ENCODE peak calls at places on chromosomes 1 and 21, in ten cellular contexts. F, T, J, S, M, C, H, Q, E and P are unnamed samples.

GRCh38 chr1:231517076-231517475 is 11.4 kb upstream of the TSNAX start:
- DNase-seq in F (no peak), C (no peak), T (no peak), E (no peak), Q (no peak), J (no peak), H (peak), S (no peak), M (no peak), P (no peak)

GRCh38 chr1:39508857-39509305 is 17.4 kb downstream of the BMP8A start:
- DNase-seq in T (no peak), H (peak), F (no peak), J (no peak), E (no peak), C (no peak), Q (no peak), M (no peak), S (no peak), P (no peak)

GRCh38 chr1:20885121-20885520 is 98.0 kb upstream of the HP1BP3 start:
- DNase-seq in C (no peak), E (no peak), T (no peak), Q (no peak), H (peak), S (no peak), J (no peak), M (no peak), F (no peak), P (no peak)

GRCh38 chr21:42233067-42233981 is 14.4 kb downstream of the ABCG1 start:
- DNase-seq in H (peak), E (no peak), T (no peak), Q (peak), M (no peak), J (peak), F (peak), S (peak), C (peak), P (peak)

GRCh38 chr1:200410566-200410878 is 686 bp upstream of the ZNF281 start:
- DNase-seq in S (peak), Q (no peak), E (peak), F (peak), J (no peak), H (no peak), T (no peak), C (no peak), M (no peak), P (peak)

GRCh38 chr1:206469411-206469932 is 804 bp upstream of the IKBKE start:
- DNase-seq in J (no peak), E (peak), H (no peak), T (no peak), M (no peak), Q (no peak), C (no peak), S (peak), F (no peak), P (peak)

GRCh38 chr1:20610950-20611349 is 22.1 kb downstream of the CDA start:
- DNase-seq in H (no peak), C (no peak), Q (no peak), S (no peak), M (no peak), J (no peak), E (no peak), T (no peak), F (no peak), P (no peak)

GRCh38 chr1:64050601-64051000 is 152.8 kb upstream of the UBE2U start:
- DNase-seq in F (no peak), H (peak), J (no peak), T (no peak), S (no peak), E (no peak), Q (no peak), C (no peak), M (no peak), P (no peak)

GRCh38 chr1:204945565-204945977 is 74.9 kb downstream of the NFASC start:
- DNase-seq in M (no peak), F (no peak), T (no peak), H (peak), Q (no peak), S (no peak), E (no peak), C (no peak), J (no peak), P (no peak)

GRCh38 chr1:113255038-113255727 is 135.1 kb upstream of the MAGI3 start:
- DNase-seq in M (no peak), S (peak), E (no peak), F (no peak), Q (no peak), C (no peak), J (no peak), T (no peak), H (no peak), P (no peak)

GRCh38 chr1:925532-926421 is 2.1 kb downstream of the SAMD11 start:
- DNase-seq in F (no peak), M (no peak), E (no peak), S (no peak), C (no peak), H (peak), T (no peak), J (no peak), Q (no peak), P (no peak)

GRCh38 chr1:154745286-154745731 is 124.8 kb downstream of the KCNN3 start:
- DNase-seq in F (no peak), E (no peak), S (peak), M (no peak), J (peak), C (no peak), Q (peak), H (peak), T (no peak), P (no peak)

GRCh38 chr1:145922266-145922665 is 3.7 kb upstream of the PEX11B start:
- DNase-seq in M (no peak), S (no peak), H (peak), E (no peak), F (no peak), T (no peak), C (no peak), J (no peak), Q (no peak), P (no peak)

GRCh38 chr21:45965084-45965826 is 16.3 kb upstream of the COL6A1 start:
- DNase-seq in E (no peak), T (no peak), J (no peak), F (no peak), Q (peak), H (no peak), C (no peak), S (no peak), M (no peak), P (no peak)

GRCh38 chr1:3483801-3484444 is 29.5 kb downstream of the ARHGEF16 start:
- DNase-seq in Q (no peak), C (no peak), H (peak), E (peak), S (peak), F (peak), J (no peak), T (peak), M (no peak), P (peak)

GRCh38 chr21:29387598-29387997 is 88.9 kb downstream of the BACH1 start:
- DNase-seq in Q (no peak), M (no peak), E (no peak), F (no peak), J (no peak), T (no peak), S (no peak), H (no peak), C (no peak), P (no peak)

GRCh38 chr1:228515200-228515834 is 28.1 kb downstream of the RNF187 start:
- DNase-seq in T (peak), M (no peak), Q (no peak), S (no peak), E (peak), F (no peak), J (no peak), H (peak), C (no peak), P (peak)

GRCh38 chr1:185957441-185958363 is 223.5 kb downstream of the HMCN1 start:
- DNase-seq in T (no peak), Q (no peak), C (no peak), H (no peak), S (no peak), M (no peak), J (no peak), E (no peak), F (no peak), P (no peak)

GRCh38 chr1:92901699-92902405 is 59.4 kb downstream of the DIPK1A start:
- DNase-seq in Q (no peak), E (no peak), M (no peak), S (no peak), C (no peak), F (no peak), H (no peak), T (no peak), J (no peak), P (no peak)

GRCh38 chr1:32066489-32066873 is 6.3 kb upstream of the TMEM39B start:
- DNase-seq in T (no peak), M (no peak), C (peak), H (peak), E (peak), F (no peak), Q (peak), J (peak), S (peak), P (no peak)

GRCh38 chr1:109243221-109243620 is 6.1 kb upstream of the CELSR2 start:
- DNase-seq in T (no peak), S (no peak), C (no peak), Q (no peak), F (no peak), M (no peak), E (no peak), J (no peak), H (no peak), P (no peak)

GRCh38 chr1:244384066-244384465 is 67.6 kb downstream of the ADSS2 start:
- DNase-seq in Q (no peak), J (no peak), S (no peak), M (no peak), F (no peak), T (no peak), H (peak), C (no peak), E (no peak), P (no peak)

GRCh38 chr1:44620072-44620471 is 54.2 kb downstream of the TMEM53 start:
- DNase-seq in Q (no peak), J (no peak), T (no peak), M (no peak), E (no peak), F (no peak), H (no peak), S (no peak), C (no peak), P (no peak)
- TF ChIP-seq CTCF in Q (no peak), J (no peak), T (no peak), M (no peak), E (no peak), F (no peak), H (no peak), S (no peak), C (no peak), P (no peak)

DNA sequence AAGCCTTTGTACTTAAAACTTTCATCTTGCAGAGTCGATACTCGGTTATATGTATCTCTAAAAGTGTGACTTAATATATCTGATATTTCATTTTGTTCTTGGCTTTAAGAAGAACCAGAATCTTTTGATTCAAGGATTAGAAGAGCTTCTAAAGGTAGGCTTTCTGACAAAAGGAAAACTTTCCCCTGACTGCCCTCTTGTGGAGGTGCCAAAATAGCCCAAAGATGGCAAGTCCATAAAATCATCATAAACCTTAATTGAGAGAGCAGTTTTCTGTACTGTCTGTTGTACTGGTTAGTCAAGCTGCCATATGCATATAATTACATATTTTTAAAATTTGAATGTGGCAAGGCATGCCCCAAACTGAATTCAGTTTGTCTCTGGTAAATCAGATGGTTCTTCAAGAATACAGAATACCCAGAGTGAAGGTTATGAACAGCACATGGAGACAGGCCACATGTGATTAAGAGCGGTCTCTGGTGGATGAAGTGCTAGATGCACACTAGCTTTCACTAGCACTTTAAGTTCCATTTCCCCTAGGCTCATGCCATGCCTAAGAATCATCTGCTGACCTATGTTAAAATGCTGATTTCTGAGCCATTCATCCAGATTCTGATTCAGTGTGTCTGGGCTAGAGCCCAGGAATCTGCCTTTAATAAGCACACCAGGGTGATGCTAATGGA is 27.7 kb upstream of the ELAVL4 start:
- DNase-seq in Q (no peak), C (no peak), F (no peak), J (no peak), S (no peak), M (no peak), E (no peak), H (no peak), T (no peak), P (no peak)
- TF ChIP-seq CTCF in Q (no peak), C (no peak), F (peak), J (peak), S (peak), M (no peak), E (no peak), H (no peak), T (peak), P (peak)

GRCh38 chr1:86352096-86352495 is 44.0 kb downstream of the ODF2L start:
- DNase-seq in J (no peak), C (no peak), Q (no peak), F (no peak), S (no peak), T (no peak), H (peak), M (no peak), E (peak), P (no peak)

DNA sequence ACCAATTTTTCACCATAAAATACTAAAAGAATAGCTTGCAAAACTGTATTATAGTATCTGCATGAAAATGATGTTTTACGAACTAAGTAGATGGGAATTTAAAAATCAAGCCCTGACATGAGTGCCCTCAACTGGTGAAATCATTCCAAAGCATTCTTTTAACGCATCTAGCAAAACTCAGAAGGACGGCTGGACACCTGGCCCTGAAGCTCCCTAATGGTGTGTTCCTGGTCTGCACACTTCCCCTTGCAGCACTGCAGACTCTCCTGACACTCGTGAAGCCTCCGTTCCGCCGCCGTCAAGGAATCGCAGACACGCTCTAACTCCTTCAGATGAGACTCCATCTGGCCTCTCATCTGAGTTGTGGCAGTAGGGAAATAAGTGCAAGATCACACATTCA is 39.9 kb downstream of the ODF2L start:
- DNase-seq in J (no peak), M (no peak), T (no peak), F (no peak), S (no peak), Q (no peak), C (no peak), H (peak), E (no peak), P (no peak)
- TF ChIP-seq CTCF in J (peak), M (peak), T (no peak), F (peak), S (peak), Q (no peak), C (no peak), H (peak), E (no peak), P (peak)

DNA sequence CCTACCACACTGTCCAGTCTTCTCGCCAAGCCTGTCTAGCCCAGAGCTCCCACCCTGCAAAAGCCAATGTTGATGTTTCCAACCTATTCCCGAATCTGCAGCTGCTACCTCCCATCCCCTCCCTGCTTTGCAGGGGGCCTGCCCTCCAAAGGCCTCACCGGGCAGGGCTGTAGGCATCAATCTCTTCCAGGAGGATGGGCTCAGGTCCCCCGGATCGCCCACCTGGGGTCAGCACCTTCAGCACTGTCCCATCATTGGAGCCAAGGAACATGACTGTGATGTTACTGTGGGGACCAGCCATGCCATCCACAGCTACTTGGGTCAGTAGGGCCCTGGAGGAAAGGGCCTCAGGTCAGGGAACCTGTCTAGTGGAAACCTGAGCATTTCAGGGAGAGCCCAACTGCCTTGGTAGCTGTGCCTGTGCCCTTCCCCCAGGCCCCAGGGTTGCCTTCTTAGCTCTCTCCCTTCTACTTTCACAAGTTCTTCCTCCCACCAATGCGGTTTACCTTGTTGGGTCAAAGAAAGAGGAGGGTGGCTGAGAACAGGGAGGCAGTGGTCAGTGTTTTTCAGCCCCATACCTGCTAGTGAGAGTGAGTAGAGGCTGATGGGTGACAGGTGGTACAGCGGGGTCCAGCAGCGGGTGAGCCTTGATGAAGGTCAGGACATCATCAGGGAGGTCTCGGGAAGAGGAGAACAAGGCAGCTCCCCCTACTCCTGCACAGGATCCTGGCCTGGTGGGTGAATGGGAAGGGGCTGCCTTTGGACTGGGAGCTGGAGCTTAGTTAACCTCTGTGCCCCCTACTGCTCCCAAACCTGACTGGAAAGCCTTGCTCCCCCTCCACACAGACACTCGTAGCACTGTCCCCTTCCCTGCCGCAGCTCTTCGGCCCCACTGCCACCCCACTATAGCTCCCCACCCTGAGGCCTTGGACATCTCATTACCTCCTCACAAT is 10.7 kb downstream of the SEMA6C start:
- DNase-seq in E (no peak), J (no peak), T (no peak), M (no peak), Q (no peak), H (no peak), F (no peak), S (no peak), C (no peak), P (no peak)
- TF ChIP-seq CTCF in E (no peak), J (no peak), T (no peak), M (no peak), Q (no peak), H (no peak), F (peak), S (no peak), C (no peak), P (peak)

GRCh38 chr1:235203428-235203827 is 42.4 kb upstream of the RBM34 start:
- DNase-seq in Q (no peak), C (no peak), F (no peak), M (no peak), E (no peak), H (no peak), J (no peak), S (no peak), T (no peak), P (no peak)

GRCh38 chr1:235199441-235199840 is 38.4 kb upstream of the RBM34 start:
- DNase-seq in J (no peak), M (no peak), E (peak), C (no peak), T (peak), S (no peak), H (peak), Q (no peak), F (peak), P (no peak)
- TF ChIP-seq CTCF in J (peak), M (peak), E (peak), C (no peak), T (peak), S (no peak), H (peak), Q (no peak), F (peak), P (peak)

GRCh38 chr1:29713857-29714256 is 477.5 kb downstream of the PTPRU start:
- DNase-seq in T (no peak), M (no peak), F (no peak), J (no peak), E (no peak), Q (no peak), H (no peak), S (no peak), C (no peak), P (no peak)
- TF ChIP-seq CTCF in T (no peak), M (peak), F (peak), J (peak), E (no peak), Q (no peak), H (peak), S (no peak), C (no peak), P (no peak)

GRCh38 chr1:7538849-7539771 is 232.0 kb upstream of the VAMP3 start:
- DNase-seq in F (no peak), T (no peak), Q (no peak), C (no peak), M (no peak), J (no peak), S (no peak), H (no peak), E (no peak), P (no peak)
- TF ChIP-seq CTCF in F (no peak), T (no peak), Q (no peak), C (no peak), M (no peak), J (no peak), S (no peak), H (no peak), E (no peak), P (peak)

DNA sequence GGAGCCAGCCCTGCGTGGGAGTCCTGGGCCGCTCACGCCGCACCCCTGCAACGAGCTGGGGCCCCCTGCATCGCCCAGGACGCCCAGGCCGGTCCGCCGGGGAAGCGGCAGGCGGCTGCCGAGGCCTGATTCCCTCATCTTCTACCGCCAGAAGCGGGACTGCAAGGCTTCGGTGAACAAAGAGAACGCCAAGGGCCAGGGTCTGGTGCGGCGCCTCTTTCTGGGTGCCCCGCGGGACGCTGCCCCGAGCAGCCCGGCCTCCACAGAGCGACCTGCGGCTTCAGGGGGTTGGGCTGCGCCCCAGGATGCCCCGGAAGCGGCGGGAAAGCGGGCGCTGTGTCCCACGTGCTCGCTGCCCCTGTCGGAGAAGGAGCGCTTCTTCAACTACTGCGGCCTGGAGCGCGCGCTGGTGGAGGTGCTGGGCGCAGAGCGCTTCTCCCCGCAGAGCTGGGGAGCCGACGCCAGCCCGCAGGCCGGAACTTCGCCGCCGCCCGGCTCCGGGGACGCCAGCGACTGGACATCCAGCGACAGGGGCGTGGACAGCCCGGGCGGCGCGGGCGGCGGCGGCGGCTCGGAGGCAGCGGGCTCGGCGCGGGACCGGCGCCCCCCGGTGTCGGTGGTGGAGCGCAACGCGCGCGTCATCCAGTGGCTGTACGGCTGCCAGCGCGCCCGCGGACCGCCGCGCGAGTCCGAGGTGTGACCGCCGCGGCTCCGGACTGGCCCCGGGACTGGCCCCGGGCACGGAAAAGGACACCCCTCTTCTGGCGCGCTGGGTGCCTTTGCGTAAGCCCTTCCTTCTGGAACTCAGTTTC is 2.7 kb downstream of the FAM110D start:
- DNase-seq in C (no peak), S (peak), M (no peak), J (peak), H (peak), Q (no peak), F (no peak), T (peak), E (peak), P (peak)
- TF ChIP-seq CTCF in C (no peak), S (peak), M (peak), J (peak), H (peak), Q (no peak), F (peak), T (peak), E (peak), P (peak)